ENCODE peak calls at places on chromosomes 3 and 15, in ten cellular contexts. B, G, N, L, Q, E, J, F, H and S are unnamed samples.

GRCh38 chr3:108473711-108474110 is 36.7 kb downstream of the MYH15 start:
- DNase-seq in B (no peak), G (no peak), N (no peak), L (no peak), Q (no peak), E (no peak), J (no peak), F (no peak), H (no peak), S (no peak)

GRCh38 chr3:45225465-45226205 is 452 bp downstream of the TMEM158 start:
- DNase-seq in B (no peak), G (peak; percentile 29), N (peak; percentile 50), L (no peak), Q (peak; percentile 33), E (peak; percentile 39), J (peak; percentile 57), F (no peak), H (peak; percentile 18), S (peak; percentile 35)

GRCh38 chr3:101531473-101532086 is 18.6 kb upstream of the SENP7 start:
- DNase-seq in B (no peak), G (no peak), N (peak; percentile 50), L (no peak), Q (no peak), E (no peak), J (no peak), F (no peak), H (no peak), S (no peak)

GRCh38 chr3:140941434-140942220 is at the start of gene SLC25A36:
- DNase-seq in B (peak; percentile 99), G (peak; percentile 97), N (peak; percentile 99), L (peak; percentile 96), Q (peak; percentile 98), E (peak; percentile 99), J (peak; percentile 99), F (peak; percentile 98), H (peak; percentile 97), S (peak; percentile 98)

GRCh38 chr3:39812537-39812936 is 3.1 kb downstream of the MYRIP start:
- DNase-seq in B (peak; percentile 48), G (no peak), N (no peak), L (peak; percentile 18), Q (no peak), E (no peak), J (no peak), F (no peak), H (no peak), S (no peak)

GRCh38 chr15:23642413-23643044 is 5.1 kb downstream of the MAGEL2 start:
- DNase-seq in B (peak; percentile 56), G (peak; percentile 45), N (peak; percentile 53), L (peak; percentile 27), Q (peak; percentile 63), E (peak; percentile 71), J (no peak), F (no peak), H (peak; percentile 69), S (peak; percentile 50)

GRCh38 chr3:64088408-64089136 is 65.3 kb upstream of the PSMD6 start:
- DNase-seq in B (no peak), G (no peak), N (peak; percentile 77), L (no peak), Q (no peak), E (no peak), J (no peak), F (no peak), H (no peak), S (no peak)

GRCh38 chr3:58291671-58292338 is 14.2 kb upstream of the RPP14 start:
- DNase-seq in B (no peak), G (no peak), N (no peak), L (no peak), Q (no peak), E (no peak), J (no peak), F (no peak), H (no peak), S (no peak)

DNA sequence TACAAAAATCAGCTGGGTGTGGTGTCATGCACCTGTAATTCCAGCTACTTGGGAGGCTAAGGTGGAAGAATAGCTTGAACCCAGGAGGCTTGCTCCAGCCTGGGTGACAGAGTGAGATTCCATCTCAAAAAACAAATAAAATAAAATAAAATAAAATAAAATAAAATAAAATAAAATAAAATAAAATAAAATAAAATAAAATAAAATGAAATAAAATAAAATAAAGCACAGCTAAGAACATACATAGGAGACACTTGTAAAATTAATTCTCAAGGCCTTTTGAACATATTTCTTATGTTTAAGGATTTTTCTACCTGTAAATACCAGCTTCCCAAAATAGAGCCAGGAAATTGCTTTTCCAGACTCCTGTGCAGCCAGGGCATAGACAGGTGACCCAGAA is 703.0 kb downstream of the ZPLD1 start:
- DNase-seq in B (no peak), G (no peak), N (no peak), L (no peak), Q (no peak), E (no peak), J (no peak), F (no peak), H (no peak), S (no peak)
- H3K27me3 ChIP-seq in B (no peaks in the 10 kb centered on the region), G (no peaks in the 10 kb centered on the region), N (no peaks in the 10 kb centered on the region), L (no peaks in the 10 kb centered on the region), Q (no peaks in the 10 kb centered on the region), E (no peaks in the 10 kb centered on the region), J (no peaks in the 10 kb centered on the region), F (no peaks in the 10 kb centered on the region), H (no peaks in the 10 kb centered on the region), S (no peaks in the 10 kb centered on the region)

GRCh38 chr15:29568840-29569532 is 253.3 kb downstream of the TJP1 start:
- DNase-seq in B (peak; percentile 78), G (no peak), N (no peak), L (peak; percentile 57), Q (peak; percentile 21), E (peak; percentile 55), J (no peak), F (no peak), H (no peak), S (peak; percentile 48)

GRCh38 chr15:29569533-29570092 is 252.7 kb downstream of the TJP1 start:
- DNase-seq in B (no peak), G (no peak), N (no peak), L (no peak), Q (no peak), E (peak; percentile 53), J (no peak), F (no peak), H (no peak), S (no peak)

GRCh38 chr15:29571728-29572454 is 250.4 kb downstream of the TJP1 start:
- DNase-seq in B (no peak), G (no peak), N (peak; percentile 14), L (no peak), Q (no peak), E (no peak), J (no peak), F (no peak), H (peak; percentile 29), S (no peak)

GRCh38 chr15:29570931-29571727 is 251.1 kb downstream of the TJP1 start:
- DNase-seq in B (peak; percentile 55), G (no peak), N (peak; percentile 11), L (no peak), Q (peak; percentile 34), E (peak; percentile 69), J (no peak), F (no peak), H (no peak), S (no peak)

DNA sequence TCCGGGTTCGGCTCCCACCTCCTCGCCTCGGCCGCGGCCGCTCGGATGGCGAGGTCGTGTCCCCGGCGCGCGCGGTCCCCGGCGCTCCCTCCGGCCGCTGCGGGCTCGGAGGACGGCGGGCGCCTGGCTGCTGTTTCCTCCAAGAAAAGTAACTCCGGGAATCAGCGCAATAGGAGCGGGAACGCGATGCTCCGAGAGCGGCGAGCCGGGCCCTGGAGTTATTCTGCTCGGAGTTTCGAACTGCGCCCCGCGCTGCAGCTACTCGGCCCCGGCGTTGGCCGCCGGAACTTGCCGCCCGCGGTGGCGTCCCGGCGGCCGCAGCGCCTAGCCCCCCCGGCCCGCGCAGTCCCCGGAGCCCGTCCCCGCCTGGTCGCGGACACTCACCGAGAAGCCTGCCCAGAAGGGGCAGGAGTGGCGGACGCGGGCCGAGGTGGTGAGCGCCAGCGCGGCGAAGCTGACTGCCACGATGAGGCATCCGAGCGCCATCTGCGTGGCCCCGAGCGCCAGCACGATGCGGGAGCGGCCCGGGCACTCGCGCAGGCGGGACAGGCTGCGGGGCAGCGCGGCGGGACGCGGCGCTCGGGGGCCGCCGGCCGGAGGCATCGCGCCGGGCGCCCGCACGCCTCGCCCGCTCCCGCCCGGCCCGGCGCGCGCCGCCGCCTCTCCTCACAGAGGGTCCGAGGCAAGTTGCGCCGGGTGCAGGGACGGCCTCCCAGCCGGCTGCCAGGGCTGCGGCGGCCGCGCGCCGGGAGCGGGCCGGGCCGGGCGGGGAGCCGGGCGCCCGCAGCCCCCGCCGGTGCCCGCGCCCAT is 251.9 kb downstream of the TJP1 start:
- DNase-seq in B (peak; percentile 31), G (no peak), N (peak; percentile 5), L (no peak), Q (peak; percentile 14), E (no peak), J (no peak), F (no peak), H (no peak), S (peak; percentile 26)
- H3K27me3 ChIP-seq in B (no peaks in the 10 kb centered on the region), G (peaks cover 59% of the 10 kb centered on the region), N (peaks cover 48% of the 10 kb centered on the region), L (peaks cover 22% of the 10 kb centered on the region), Q (peaks cover 89% of the 10 kb centered on the region), E (peaks cover 7% of the 10 kb centered on the region), J (no peaks in the 10 kb centered on the region), F (no peaks in the 10 kb centered on the region), H (peaks cover 27% of the 10 kb centered on the region), S (peaks cover 26% of the 10 kb centered on the region)

DNA sequence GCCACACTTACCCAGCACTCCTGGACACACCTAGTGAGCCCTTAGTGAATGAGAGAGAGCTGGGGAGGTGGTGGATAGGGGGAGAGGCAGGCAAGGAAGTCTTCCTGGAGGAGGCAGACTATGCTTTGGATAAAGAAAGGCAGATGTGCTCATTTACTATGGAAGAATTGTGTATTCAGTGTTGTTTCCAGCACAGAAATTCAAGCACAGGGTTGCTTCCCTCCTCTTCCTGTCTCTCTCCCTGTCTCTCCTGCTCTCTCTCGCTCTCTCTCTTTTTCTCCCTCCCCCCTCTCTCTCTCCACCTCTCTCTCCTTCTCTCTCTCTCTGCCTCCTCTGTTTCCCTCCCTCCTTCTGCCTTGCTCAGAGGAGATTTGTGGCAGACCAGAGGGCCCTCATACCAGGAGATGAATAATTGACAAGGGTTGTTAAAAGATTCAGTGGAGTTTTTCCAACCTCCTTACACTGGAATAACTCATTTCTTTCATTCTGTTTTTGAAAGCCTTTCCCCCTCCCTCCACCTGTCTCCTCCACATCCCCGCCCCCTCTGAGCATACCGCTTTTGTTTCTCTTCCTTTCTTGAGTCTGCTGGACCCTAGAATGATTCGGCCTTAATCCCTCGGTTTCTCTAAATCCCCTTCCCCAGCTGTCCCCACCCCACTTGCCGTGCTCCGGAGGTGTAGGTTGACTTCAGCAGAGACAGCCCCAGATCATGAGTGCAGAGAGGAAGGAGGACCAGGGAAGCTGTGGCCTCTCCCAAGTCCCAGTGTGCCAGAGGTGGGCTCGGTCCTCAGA is 65.7 kb downstream of the CCDC33 start:
- DNase-seq in B (no peak), G (no peak), N (no peak), L (no peak), Q (peak; percentile 92), E (no peak), J (no peak), F (no peak), H (no peak), S (no peak)
- H3K27me3 ChIP-seq in B (no peaks in the 10 kb centered on the region), G (peaks cover 41% of the 10 kb centered on the region), N (peaks cover 75% of the 10 kb centered on the region), L (peaks cover 39% of the 10 kb centered on the region), Q (no peaks in the 10 kb centered on the region), E (peaks cover 3% of the 10 kb centered on the region), J (no peaks in the 10 kb centered on the region), F (no peaks in the 10 kb centered on the region), H (no peaks in the 10 kb centered on the region), S (no peaks in the 10 kb centered on the region)

GRCh38 chr15:60012695-60013094 is 8.6 kb downstream of the FOXB1 start:
- DNase-seq in B (no peak), G (no peak), N (no peak), L (no peak), Q (no peak), E (no peak), J (no peak), F (no peak), H (no peak), S (no peak)

GRCh38 chr15:60010467-60011257 is 6.6 kb downstream of the FOXB1 start:
- DNase-seq in B (no peak), G (no peak), N (no peak), L (no peak), Q (no peak), E (no peak), J (no peak), F (no peak), H (no peak), S (no peak)

GRCh38 chr15:60006808-60007346 is 2.8 kb downstream of the FOXB1 start:
- DNase-seq in B (no peak), G (no peak), N (no peak), L (no peak), Q (no peak), E (no peak), J (no peak), F (no peak), H (no peak), S (no peak)

GRCh38 chr15:60009124-60009523 is 5.0 kb downstream of the FOXB1 start:
- DNase-seq in B (no peak), G (no peak), N (no peak), L (no peak), Q (no peak), E (no peak), J (no peak), F (no peak), H (no peak), S (no peak)

DNA sequence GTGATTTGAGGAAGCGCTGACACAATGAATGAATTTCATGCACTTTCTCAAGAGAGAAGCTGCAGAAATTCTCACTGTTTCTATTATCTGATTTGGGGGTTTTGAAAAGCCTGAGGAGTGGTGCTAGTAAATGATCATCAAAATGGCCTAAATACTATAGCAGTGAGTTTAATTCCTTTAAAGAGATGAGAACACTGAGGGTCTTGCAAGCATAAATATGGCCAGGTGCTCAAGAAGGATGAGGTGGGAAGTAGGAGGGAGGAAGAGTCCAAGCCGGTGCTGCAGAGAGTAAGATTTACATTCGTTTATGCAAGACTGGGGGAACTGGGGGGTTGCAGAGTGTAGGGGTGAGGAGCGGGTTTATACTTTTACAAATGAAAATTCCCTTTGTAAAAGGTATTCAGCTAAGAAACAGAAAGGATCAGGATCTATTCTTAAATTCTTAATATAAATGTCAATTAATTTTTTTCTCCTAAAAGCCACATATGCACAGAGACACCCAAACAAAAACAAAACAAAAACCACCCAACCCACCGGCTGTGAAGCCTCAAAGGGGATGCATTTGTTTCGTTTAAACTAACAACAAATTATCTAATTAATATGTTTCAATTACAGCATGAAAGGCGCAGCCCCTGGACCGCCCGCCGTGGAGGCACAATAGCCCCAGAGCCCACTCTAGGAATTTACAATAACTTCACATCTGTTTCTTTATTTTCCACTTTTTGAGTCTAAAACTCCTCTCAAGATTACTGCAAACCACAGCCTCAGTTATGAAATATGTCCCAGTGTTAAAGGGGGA is 5.7 kb downstream of the FOXB1 start:
- DNase-seq in B (no peak), G (no peak), N (no peak), L (no peak), Q (no peak), E (no peak), J (no peak), F (no peak), H (no peak), S (no peak)
- H3K27me3 ChIP-seq in B (peaks cover 4% of the 10 kb centered on the region), G (peaks cover 93% of the 10 kb centered on the region), N (peaks cover 68% of the 10 kb centered on the region), L (peaks cover 57% of the 10 kb centered on the region), Q (peaks cover 22% of the 10 kb centered on the region), E (peaks cover 11% of the 10 kb centered on the region), J (no peaks in the 10 kb centered on the region), F (peaks cover 25% of the 10 kb centered on the region), H (peaks cover 84% of the 10 kb centered on the region), S (peaks cover 96% of the 10 kb centered on the region)